ENCODE peak calls at places on chromosomes 4 and X, in eight cellular contexts. F is endodermal cell; T is tibial artery; L is upper lobe of right lung; O is kidney; M is A549; R is CD8-positive, alpha-beta memory T cell; N is tibial nerve. S is an unnamed sample.
A peak's percentile ranks its signal among the peaks of the same experiment; 100 is the strongest.

GRCh38 chr4:40395166-40395900 is 60.2 kb downstream of the CHRNA9 start:
- DNase-seq in F (no peak), T (no peak), L (no peak), O (no peak), M (no peak), R (no peak), N (no peak), S (no peak)

GRCh38 chrX:136525738-136526606 is 6.0 kb upstream of the VGLL1 start:
- DNase-seq in F (no peak), T (peak; percentile 83), L (no peak), O (peak; percentile 68), M (peak; percentile 20), R (no peak), N (peak; percentile 14), S (peak; percentile 61)

GRCh38 chrX:78652971-78653822 is 5.9 kb downstream of the RTL3 start:
- DNase-seq in F (no peak), T (no peak), L (no peak), O (no peak), M (peak; percentile 48), R (no peak), N (no peak), S (no peak)

GRCh38 chrX:153434801-153435200 is 11.1 kb downstream of the TREX2 start:
- DNase-seq in F (no peak), T (no peak), L (no peak), O (no peak), M (no peak), R (no peak), N (no peak), S (no peak)

GRCh38 chrX:119687661-119688413 is 5.1 kb downstream of the SEPTIN6 start:
- DNase-seq in F (no peak), T (no peak), L (no peak), O (peak; percentile 43), M (no peak), R (no peak), N (no peak), S (no peak)

GRCh38 chr4:165208322-165208652 is 926 bp downstream of the KLHL2 start:
- DNase-seq in F (no peak), T (no peak), L (no peak), O (no peak), M (no peak), R (no peak), N (no peak), S (no peak)

GRCh38 chr4:174120446-174121142 is 162.9 kb downstream of the FBXO8 start:
- DNase-seq in F (peak; percentile 69), T (peak; percentile 65), L (no peak), O (no peak), M (peak; percentile 81), R (no peak), N (peak; percentile 24), S (no peak)

GRCh38 chr4:87038837-87039715 is 104.3 kb downstream of the AFF1 start:
- DNase-seq in F (peak; percentile 86), T (peak; percentile 91), L (no peak), O (peak; percentile 91), M (peak; percentile 60), R (no peak), N (no peak), S (peak; percentile 95)

GRCh38 chr4:94649381-94650128 is 108.2 kb upstream of the BMPR1B start:
- DNase-seq in F (no peak), T (no peak), L (no peak), O (no peak), M (no peak), R (no peak), N (no peak), S (no peak)

GRCh38 chrX:46649421-46650260 is 76.1 kb downstream of the CHST7 start:
- DNase-seq in F (peak; percentile 70), T (no peak), L (no peak), O (no peak), M (no peak), R (no peak), N (no peak), S (peak; percentile 12)

GRCh38 chr4:108849611-108850406 is 87.0 kb upstream of the ETNPPL start:
- DNase-seq in F (no peak), T (no peak), L (no peak), O (no peak), M (no peak), R (no peak), N (no peak), S (no peak)
- H3K27ac ChIP-seq in F (no peak overlapping the region), T (no peak overlapping the region), L (no peak overlapping the region), O (no peak overlapping the region), M (no peak overlapping the region), R (no peak overlapping the region), N (no peak overlapping the region), S (no peak overlapping the region)

GRCh38 chr4:150306719-150307118 is 228.5 kb downstream of the DCLK2 start:
- DNase-seq in F (no peak), T (no peak), L (no peak), O (no peak), M (no peak), R (no peak), N (no peak), S (no peak)
- H3K27ac ChIP-seq in F (no peak overlapping the region), T (no peak overlapping the region), L (no peak overlapping the region), O (no peak overlapping the region), M (no peak overlapping the region), R (no peak overlapping the region), N (no peak overlapping the region), S (no peak overlapping the region)

DNA sequence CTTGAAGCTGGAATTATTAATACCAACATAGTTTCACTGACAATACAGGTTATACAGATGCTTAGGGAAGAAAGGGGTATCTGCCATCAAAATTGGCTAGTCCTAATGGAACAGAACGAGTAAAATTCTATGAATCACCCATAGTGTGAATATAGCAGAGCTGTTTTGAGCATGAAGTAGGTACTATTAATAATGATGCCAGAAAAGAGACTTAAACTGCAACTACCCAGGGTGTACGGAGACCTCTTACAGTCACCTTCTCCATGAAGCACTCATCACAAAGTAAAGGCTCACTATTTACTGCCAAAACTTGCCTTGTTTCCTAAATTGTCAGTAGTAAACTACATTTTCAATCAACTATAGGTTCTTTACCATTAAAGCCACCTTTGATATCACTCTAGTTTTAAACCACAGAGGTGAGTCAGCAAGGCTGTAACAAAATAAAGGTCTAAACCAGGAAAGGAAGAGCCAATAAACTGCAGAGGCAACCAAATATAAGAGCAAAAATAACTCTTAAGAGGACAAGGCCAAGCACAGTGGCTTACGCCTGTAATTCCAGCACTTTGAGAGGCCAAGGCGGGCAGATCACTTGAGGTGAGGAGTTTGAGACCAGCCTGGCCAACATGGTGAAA is 114.4 kb downstream of the FRYL start:
- DNase-seq in F (no peak), T (no peak), L (no peak), O (no peak), M (no peak), R (no peak), N (no peak), S (no peak)
- H3K27ac ChIP-seq in F (no peak overlapping the region), T (no peak overlapping the region), L (no peak overlapping the region), O (no peak overlapping the region), M (no peak overlapping the region), R (no peak overlapping the region), N (no peak overlapping the region), S (peak overlapping the region; percentile 30)

GRCh38 chrX:13000311-13000811 is 25.5 kb downstream of the TMSB4X start:
- DNase-seq in F (no peak), T (no peak), L (no peak), O (no peak), M (no peak), R (no peak), N (no peak), S (no peak)
- H3K27ac ChIP-seq in F (no peak overlapping the region), T (no peak overlapping the region), L (peak overlapping the region; percentile 77), O (peak overlapping the region; percentile 80), M (peak overlapping the region; percentile 70), R (peak overlapping the region; percentile 52), N (peak overlapping the region; percentile 65), S (peak overlapping the region; percentile 36)